ENCODE peak calls at places on chromosome 20, in five cellular contexts. W is mucosa of descending colon, Z is HEK293T, O is AG10803, D is iPS DF 19.7. P is an unnamed sample.

GRCh38 chr20:22403860-22404608 is 180.3 kb downstream of the FOXA2 start:
- DNase-seq in O (no peak), W (peak; percentile 33), Z (no peak), D (no peak), P (no peak)

GRCh38 chr20:14245368-14245970 is 91.9 kb downstream of the FLRT3 start:
- DNase-seq in D (no peak), W (no peak), O (peak; percentile 62), Z (no peak), P (no peak)

GRCh38 chr20:57656821-57657536 is 36.8 kb upstream of the ZBP1 start:
- DNase-seq in Z (no peak), W (peak; percentile 1), D (no peak), O (no peak), P (no peak)

GRCh38 chr20:50379049-50379990 is 130.9 kb upstream of the PTPN1 start:
- DNase-seq in O (peak; percentile 95), Z (no peak), W (peak; percentile 93), D (no peak), P (peak; percentile 92)

GRCh38 chr20:8299921-8300320 is 167.9 kb downstream of the PLCB1 start:
- DNase-seq in O (no peak), W (no peak), D (no peak), Z (no peak), P (peak; percentile 50)

GRCh38 chr20:17928633-17929311 is 39.8 kb downstream of the SNX5 start:
- DNase-seq in D (no peak), O (no peak), Z (no peak), W (peak; percentile 76), P (no peak)

GRCh38 chr20:44742304-44743079 is 3.2 kb upstream of the KCNK15 start:
- DNase-seq in O (no peak), W (no peak), Z (no peak), D (no peak), P (no peak)

GRCh38 chr20:56760610-56761009 is 131.5 kb downstream of the TFAP2C start:
- DNase-seq in Z (no peak), O (no peak), W (no peak), D (no peak), P (no peak)

GRCh38 chr20:51569815-51570741 is 27.6 kb upstream of the NFATC2 start:
- DNase-seq in W (no peak), O (no peak), D (no peak), Z (no peak), P (peak; percentile 30)

GRCh38 chr20:888057-888456 is 28.1 kb downstream of the ANGPT4 start:
- DNase-seq in Z (no peak), O (no peak), W (no peak), D (no peak), P (no peak)

GRCh38 chr20:23165307-23165750 is 79.2 kb upstream of the CD93 start:
- DNase-seq in W (peak; percentile 62), O (no peak), D (no peak), Z (peak; percentile 18), P (no peak)

GRCh38 chr20:12833861-12834260 is 174.9 kb upstream of the SPTLC3 start:
- DNase-seq in D (no peak), W (no peak), Z (no peak), O (no peak), P (no peak)

GRCh38 chr20:12821249-12821648 is 187.5 kb upstream of the SPTLC3 start:
- DNase-seq in D (no peak), O (no peak), W (no peak), Z (no peak), P (no peak)

GRCh38 chr20:63361507-63362425 is 617 bp upstream of the CHRNA4 start:
- DNase-seq in W (no peak), Z (no peak), D (no peak), O (no peak), P (no peak)

GRCh38 chr20:9609892-9610502 is 95.6 kb downstream of the LAMP5 start:
- DNase-seq in W (peak; percentile 79), O (peak; percentile 73), Z (peak; percentile 42), D (no peak), P (peak; percentile 69)

GRCh38 chr20:25233016-25233772 is 14.7 kb upstream of the PYGB start:
- DNase-seq in D (no peak), O (peak; percentile 44), W (peak; percentile 91), Z (no peak), P (peak; percentile 77)